ENCODE peak calls at places on chromosomes 7 and 10, in five cellular contexts. K is psoas muscle; X is IMR-90; Z is aorta; B is effector memory CD4-positive, alpha-beta T cell. U is an unnamed sample. For H3K9me3, the result is how much of the 10 kb centered on the place peaks cover.

GRCh38 chr7:133649593-133649992 is 396.7 kb downstream of the EXOC4 start:
- DNase-seq in K (no peak), B (no peak), Z (no peak), X (peak), U (no peak)

GRCh38 chr7:70711441-70711840 is 420.5 kb upstream of the GALNT17 start:
- DNase-seq in B (no peak), Z (no peak), K (no peak), X (no peak), U (no peak)

GRCh38 chr7:15557186-15557585 is 4.6 kb downstream of the AGMO start:
- DNase-seq in Z (no peak), X (no peak), K (no peak), B (no peak), U (no peak)

GRCh38 chr10:131251146-131251541 is 60.4 kb downstream of the TCERG1L start:
- DNase-seq in B (no peak), X (no peak), K (no peak), Z (no peak), U (no peak)

GRCh38 chr7:98369726-98370125 is 31.2 kb downstream of the BAIAP2L1 start:
- DNase-seq in B (no peak), Z (no peak), K (no peak), X (no peak), U (no peak)

GRCh38 chr7:138387755-138388475 is 72.1 kb upstream of the TRIM24 start:
- DNase-seq in B (no peak), Z (no peak), K (no peak), X (no peak), U (no peak)

GRCh38 chr7:29919790-29920189 is 69.8 kb downstream of the SCRN1 start:
- DNase-seq in Z (no peak), X (no peak), B (no peak), K (no peak), U (no peak)

GRCh38 chr7:1108264-1108920 is 20.5 kb downstream of the GPER1 start:
- DNase-seq in B (no peak), K (peak), X (no peak), Z (peak), U (no peak)

GRCh38 chr10:131207176-131207575 is 104.3 kb downstream of the TCERG1L start:
- DNase-seq in B (no peak), Z (no peak), K (peak), X (no peak), U (no peak)

GRCh38 chr10:122085423-122085911 is 96.5 kb downstream of the TACC2 start:
- DNase-seq in Z (peak), X (no peak), K (peak), B (no peak), U (no peak)

GRCh38 chr10:104548090-104548489 is 93.0 kb upstream of the SORCS3 start:
- DNase-seq in X (peak), Z (no peak), B (no peak), K (no peak), U (no peak)

GRCh38 chr7:132578050-132578370 is 1.7 kb upstream of the PLXNA4 start:
- DNase-seq in K (no peak), X (no peak), B (no peak), Z (no peak), U (no peak)

GRCh38 chr7:55085511-55086412 is 66.9 kb downstream of the EGFR start:
- DNase-seq in Z (no peak), B (no peak), X (no peak), K (no peak), U (no peak)

GRCh38 chr7:36945612-36946400 is 221.5 kb upstream of the AOAH start:
- DNase-seq in X (no peak), K (no peak), Z (no peak), B (no peak), U (no peak)

GRCh38 chr10:692682-693351 is 3.3 kb upstream of the DIP2C start:
- DNase-seq in X (no peak), K (no peak), B (no peak), Z (no peak), U (no peak)

GRCh38 chr7:4028221-4028620 is 653.9 kb upstream of the FOXK1 start:
- DNase-seq in X (no peak), B (no peak), Z (no peak), K (no peak), U (no peak)

GRCh38 chr7:158473238-158473637 is 114.4 kb downstream of the PTPRN2 start:
- DNase-seq in Z (no peak), B (no peak), K (no peak), X (no peak), U (no peak)

GRCh38 chr10:124453965-124454610 is 4.3 kb upstream of the NKX1-2 start:
- DNase-seq in Z (no peak), K (no peak), B (no peak), X (no peak), U (no peak)

GRCh38 chr7:148142660-148143248 is 447.8 kb upstream of the C7orf33 start:
- DNase-seq in B (no peak), Z (no peak), X (peak), K (no peak), U (peak)

GRCh38 chr10:93991596-93992284 is 2.0 kb upstream of the PLCE1 start:
- DNase-seq in Z (peak), K (peak), B (no peak), X (peak), U (no peak)

GRCh38 chr10:103882285-103883007 is 27.1 kb upstream of the SH3PXD2A start:
- DNase-seq in Z (no peak), X (no peak), K (no peak), B (no peak), U (no peak)

GRCh38 chr7:122746948-122747347 is 44.2 kb upstream of the RNF148 start:
- DNase-seq in Z (no peak), K (no peak), X (no peak), B (no peak), U (no peak)

GRCh38 chr10:44340557-44340956 is 44.3 kb downstream of the CXCL12 start:
- DNase-seq in X (no peak), Z (no peak), K (no peak), B (no peak), U (no peak)

GRCh38 chr10:10798543-10799192 is 219.0 kb upstream of the CELF2 start:
- DNase-seq in X (no peak), Z (no peak), B (no peak), K (peak), U (no peak)

GRCh38 chr10:63155388-63156028 is 22.4 kb downstream of the NRBF2 start:
- DNase-seq in B (no peak), X (peak), K (no peak), Z (no peak), U (no peak)

GRCh38 chr7:139855498-139856270 is 26.6 kb downstream of the TBXAS1 start:
- DNase-seq in B (no peak), Z (no peak), K (no peak), X (no peak), U (peak)

GRCh38 chr10:108787932-108788331 is 1135.4 kb downstream of the XPNPEP1 start:
- DNase-seq in K (no peak), Z (no peak), B (no peak), X (peak), U (no peak)

GRCh38 chr10:1654247-1654646 is 83.1 kb downstream of the ADARB2 start:
- DNase-seq in K (no peak), B (no peak), X (no peak), Z (no peak), U (no peak)

GRCh38 chr10:34744590-34744989 is 70.5 kb downstream of the PARD3 start:
- DNase-seq in K (no peak), B (no peak), X (no peak), Z (no peak), U (no peak)

GRCh38 chr10:3570330-3570729 is 214.7 kb downstream of the KLF6 start:
- DNase-seq in Z (no peak), B (no peak), X (no peak), K (no peak), U (no peak)
- H3K9me3 ChIP-seq in Z (under half), B (under half), X (under half), K (under half), U (under half)

DNA sequence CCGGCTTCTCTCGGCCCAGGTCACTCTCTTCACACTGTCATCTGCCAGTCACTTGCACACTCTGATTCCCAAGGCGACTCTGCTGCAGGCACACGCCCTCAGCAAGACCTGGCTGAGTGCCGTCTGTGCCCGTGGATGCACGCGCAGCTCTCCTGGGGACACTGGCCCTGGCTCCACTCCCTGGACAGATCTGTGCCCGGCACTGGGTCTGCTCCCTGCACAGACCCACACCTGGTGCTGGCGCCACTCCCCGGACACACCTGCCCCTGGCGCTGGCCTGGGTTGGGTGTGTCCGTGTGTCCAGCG is 133.2 kb downstream of the DNAJB6 start:
- DNase-seq in X (no peak), K (no peak), Z (no peak), B (no peak), U (no peak)
- H3K9me3 ChIP-seq in X (under half), K (under half), Z (under half), B (under half), U (under half)

DNA sequence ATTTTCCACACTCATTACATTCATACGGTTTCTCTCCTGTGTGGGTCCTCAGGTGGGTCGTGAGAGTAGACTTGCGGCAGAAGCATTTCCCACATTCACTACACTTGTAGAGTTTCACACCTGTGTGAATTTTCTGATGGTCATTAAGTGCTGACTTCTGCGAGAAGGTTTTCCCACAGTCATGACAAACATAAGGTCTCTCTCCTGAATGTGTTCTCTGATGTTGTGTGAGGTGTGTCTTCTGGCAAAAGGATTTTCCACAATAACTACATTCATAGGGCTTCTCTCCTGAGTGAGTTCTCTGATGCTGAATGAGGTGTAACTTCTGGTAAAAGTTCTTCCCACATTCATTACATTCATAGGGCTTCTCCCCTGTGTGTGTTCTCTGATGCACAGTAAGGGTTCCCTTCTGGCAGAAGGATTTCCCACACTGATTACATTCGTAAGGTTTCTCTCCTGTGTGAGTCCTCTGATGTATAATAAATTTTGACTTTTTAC is 15.1 kb downstream of the ZNF12 start:
- DNase-seq in Z (no peak), B (no peak), K (no peak), X (peak), U (no peak)
- H3K9me3 ChIP-seq in Z (under half), B (half or more), K (half or more), X (half or more), U (half or more)

GRCh38 chr7:64515781-64516180 is 47.1 kb downstream of the ZNF680 start:
- DNase-seq in Z (no peak), X (no peak), K (no peak), B (no peak), U (no peak)

GRCh38 chr7:64516451-64516850 is 46.4 kb downstream of the ZNF680 start:
- DNase-seq in B (no peak), Z (no peak), K (no peak), X (no peak), U (no peak)

GRCh38 chr7:64521409-64521984 is 41.4 kb downstream of the ZNF680 start:
- DNase-seq in X (no peak), K (no peak), B (no peak), Z (no peak), U (no peak)
- H3K9me3 ChIP-seq in X (under half), K (half or more), B (under half), Z (under half), U (half or more)

GRCh38 chr10:81959016-81959415 is 84.0 kb downstream of the NRG3 start:
- DNase-seq in Z (no peak), X (no peak), K (no peak), B (no peak), U (no peak)
- H3K9me3 ChIP-seq in Z (under half), X (under half), K (under half), B (under half), U (under half)

U was measured in OCI-LY7.